ENCODE peak calls at places on chromosomes 16 and 17, in ten cellular contexts. N is HFF-Myc, Q is uterus, U is Caco-2, D is A549, L is AG04450, C is left ventricle myocardium inferior, K is PC-3, T is heart right ventricle, E is fibroblast of lung. A is an unnamed sample.

GRCh38 chr17:56947741-56948140 is 13.1 kb downstream of the COIL start:
- DNase-seq in N (no peak), Q (no peak), U (no peak), D (no peak), L (no peak), C (no peak), K (no peak), T (no peak), E (no peak), A (no peak)

GRCh38 chr17:28807925-28808641 is 34.5 kb downstream of the FAM222B start:
- DNase-seq in N (peak), Q (peak), U (no peak), D (peak), L (peak), C (no peak), K (peak), T (no peak), E (peak), A (peak)

GRCh38 chr17:47335101-47335936 is 11.6 kb downstream of the EFCAB13 start:
- DNase-seq in N (no peak), Q (no peak), U (no peak), D (no peak), L (no peak), C (no peak), K (no peak), T (no peak), E (no peak), A (no peak)

GRCh38 chr17:671076-671762 is 43.4 kb downstream of the VPS53 start:
- DNase-seq in N (no peak), Q (no peak), U (no peak), D (no peak), L (no peak), C (no peak), K (no peak), T (no peak), E (no peak), A (no peak)

GRCh38 chr16:15457958-15458357 is 23.6 kb downstream of the BMERB1 start:
- DNase-seq in N (no peak), Q (no peak), U (no peak), D (no peak), L (no peak), C (no peak), K (peak), T (no peak), E (no peak), A (no peak)

GRCh38 chr17:79991924-79992656 is 43.6 kb downstream of the TBC1D16 start:
- DNase-seq in N (no peak), Q (no peak), U (peak), D (peak), L (no peak), C (peak), K (peak), T (peak), E (peak), A (no peak)

GRCh38 chr17:67359960-67360817 is 6.2 kb downstream of the PSMD12 start:
- DNase-seq in N (no peak), Q (no peak), U (no peak), D (peak), L (no peak), C (no peak), K (peak), T (no peak), E (peak), A (peak)

GRCh38 chr17:29048440-29049360 is 5.8 kb downstream of the PIPOX start:
- DNase-seq in N (no peak), Q (no peak), U (peak), D (no peak), L (no peak), C (no peak), K (no peak), T (no peak), E (no peak), A (no peak)

GRCh38 chr16:23966577-23966976 is 130.8 kb downstream of the PRKCB start:
- DNase-seq in N (no peak), Q (no peak), U (no peak), D (no peak), L (no peak), C (no peak), K (no peak), T (no peak), E (no peak), A (no peak)

GRCh38 chr17:29376667-29377268 is 13.4 kb upstream of the TAOK1 start:
- DNase-seq in N (peak), Q (no peak), U (no peak), D (peak), L (peak), C (peak), K (no peak), T (no peak), E (peak), A (peak)

GRCh38 chr16:68792465-68793324 is 50.6 kb upstream of the TANGO6 start:
- DNase-seq in N (no peak), Q (no peak), U (peak), D (peak), L (no peak), C (no peak), K (peak), T (no peak), E (peak), A (peak)

GRCh38 chr17:36608794-36609497 is 7.6 kb downstream of the MRM1 start:
- DNase-seq in N (no peak), Q (peak), U (no peak), D (peak), L (peak), C (peak), K (peak), T (no peak), E (peak), A (peak)

GRCh38 chr17:46977348-46977747 is 1.7 kb downstream of the RPRML start:
- DNase-seq in N (peak), Q (no peak), U (peak), D (peak), L (no peak), C (no peak), K (peak), T (no peak), E (peak), A (peak)

GRCh38 chr16:73065617-73066313 is 17.8 kb upstream of the ZFHX3 start:
- DNase-seq in N (no peak), Q (no peak), U (no peak), D (no peak), L (no peak), C (peak), K (no peak), T (peak), E (no peak), A (no peak)

GRCh38 chr17:58755577-58756245 is at the start of gene PPM1E:
- DNase-seq in N (no peak), Q (peak), U (peak), D (peak), L (no peak), C (peak), K (peak), T (peak), E (peak), A (peak)

GRCh38 chr16:3023415-3023668 is 400 bp downstream of the HCFC1R1 start:
- DNase-seq in N (peak), Q (peak), U (peak), D (no peak), L (no peak), C (peak), K (peak), T (no peak), E (peak), A (peak)

GRCh38 chr17:15351925-15352324 is 10.5 kb upstream of the TEKT3 start:
- DNase-seq in N (no peak), Q (peak), U (no peak), D (peak), L (peak), C (no peak), K (peak), T (no peak), E (peak), A (peak)

GRCh38 chr16:61413026-61413425 is 623.2 kb downstream of the CDH8 start:
- DNase-seq in N (no peak), Q (no peak), U (no peak), D (no peak), L (no peak), C (no peak), K (no peak), T (no peak), E (no peak), A (no peak)

GRCh38 chr17:39134878-39135277 is 16.6 kb downstream of the PLXDC1 start:
- DNase-seq in N (no peak), Q (no peak), U (no peak), D (no peak), L (no peak), C (no peak), K (no peak), T (no peak), E (no peak), A (peak)

GRCh38 chr17:14016858-14017257 is 52.4 kb upstream of the COX10 start:
- DNase-seq in N (no peak), Q (no peak), U (no peak), D (no peak), L (no peak), C (no peak), K (no peak), T (no peak), E (no peak), A (no peak)

GRCh38 chr17:64214950-64215349 is 48.1 kb downstream of the TEX2 start:
- DNase-seq in N (no peak), Q (no peak), U (no peak), D (no peak), L (no peak), C (no peak), K (peak), T (no peak), E (no peak), A (peak)

GRCh38 chr17:17783825-17784598 is 52.8 kb downstream of the SREBF1 start:
- DNase-seq in N (no peak), Q (peak), U (no peak), D (no peak), L (no peak), C (peak), K (no peak), T (peak), E (peak), A (peak)

GRCh38 chr16:30985401-30986128 is 558 bp downstream of the HSD3B7 start:
- DNase-seq in N (no peak), Q (peak), U (peak), D (peak), L (no peak), C (no peak), K (peak), T (no peak), E (no peak), A (peak)

GRCh38 chr17:42850964-42851363 is at the start of gene AOC3:
- DNase-seq in N (no peak), Q (peak), U (no peak), D (no peak), L (no peak), C (peak), K (no peak), T (peak), E (no peak), A (no peak)

GRCh38 chr17:65786479-65786878 is 225.0 kb upstream of the AXIN2 start:
- DNase-seq in N (no peak), Q (no peak), U (no peak), D (no peak), L (no peak), C (no peak), K (no peak), T (no peak), E (no peak), A (no peak)

GRCh38 chr16:86566966-86567700 is 504 bp downstream of the FOXC2 start:
- DNase-seq in N (no peak), Q (no peak), U (no peak), D (peak), L (no peak), C (peak), K (no peak), T (peak), E (peak), A (peak)

GRCh38 chr16:89936981-89937380 is 11.6 kb upstream of the DEF8 start:
- DNase-seq in N (no peak), Q (no peak), U (no peak), D (no peak), L (no peak), C (no peak), K (no peak), T (no peak), E (no peak), A (no peak)

GRCh38 chr16:3065742-3066439 is 451 bp downstream of the IL32 start:
- DNase-seq in N (no peak), Q (no peak), U (no peak), D (no peak), L (no peak), C (no peak), K (no peak), T (no peak), E (no peak), A (no peak)

GRCh38 chr17:20988001-20988641 is 54.7 kb downstream of the USP22 start:
- DNase-seq in N (no peak), Q (no peak), U (no peak), D (no peak), L (no peak), C (no peak), K (no peak), T (no peak), E (no peak), A (no peak)

GRCh38 chr17:18132711-18133110 is 24.2 kb downstream of the MYO15A start:
- DNase-seq in N (no peak), Q (no peak), U (no peak), D (no peak), L (no peak), C (no peak), K (no peak), T (no peak), E (no peak), A (no peak)

DNA sequence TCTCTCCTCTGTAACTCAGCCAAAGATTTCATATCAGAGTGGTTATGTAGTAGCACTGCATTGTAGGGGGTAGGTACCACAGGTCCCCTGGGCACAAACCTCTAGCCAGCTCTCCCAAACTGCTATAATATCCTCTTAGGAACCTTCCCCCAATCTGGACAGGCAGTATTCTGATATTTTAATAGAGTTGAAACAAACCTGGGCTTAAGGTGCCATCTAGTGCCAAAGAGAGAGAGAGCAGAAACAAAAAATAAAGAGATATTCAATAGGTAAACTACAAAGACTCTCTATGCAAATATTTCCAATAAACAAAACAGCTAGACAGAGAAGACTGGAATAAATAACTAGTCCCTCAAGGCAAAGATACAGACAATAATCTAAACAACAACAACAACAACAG is 1070.0 kb downstream of the CDH11 start:
- DNase-seq in N (peak), Q (no peak), U (no peak), D (no peak), L (no peak), C (no peak), K (peak), T (no peak), E (peak), A (peak)
- TF ChIP-seq CTCF in N (peak), Q (no peak), U (peak), D (no peak), L (peak), C (peak), K (peak), T (no peak), E (no peak), A (peak)

DNA sequence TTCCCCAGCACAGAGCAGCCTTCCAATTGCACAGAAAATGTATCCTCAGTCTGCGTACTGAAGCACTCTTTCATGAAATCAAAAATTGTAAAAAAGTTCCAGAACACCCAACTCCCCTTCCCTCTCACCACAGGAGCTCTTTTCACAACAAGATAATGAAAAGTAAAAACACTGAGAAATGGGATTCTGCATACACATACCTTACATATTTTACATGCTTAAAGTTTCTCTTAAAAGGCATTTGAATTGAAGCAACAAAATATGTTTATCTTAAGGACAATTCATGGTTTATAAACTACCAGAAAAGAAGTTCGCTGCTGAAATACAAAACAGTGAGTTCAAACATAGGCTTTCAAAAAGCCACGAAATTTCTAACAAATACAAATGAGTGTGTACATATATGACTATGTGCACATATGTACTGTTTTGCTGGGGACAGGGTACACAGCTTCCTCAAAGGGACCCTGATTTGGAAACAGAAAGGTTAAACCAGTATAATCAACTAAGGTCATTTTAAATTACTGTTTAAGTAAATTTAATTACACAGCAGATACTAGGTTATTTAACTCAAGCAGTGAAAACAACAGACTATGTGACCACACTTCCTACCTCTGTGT is 33.8 kb downstream of the COG1 start:
- DNase-seq in N (no peak), Q (no peak), U (no peak), D (no peak), L (no peak), C (no peak), K (no peak), T (no peak), E (no peak), A (no peak)
- H3K4me3 ChIP-seq in N (no peak), Q (no peak), U (no peak), D (no peak), L (peak), C (no peak), K (no peak), T (no peak), E (peak), A (no peak)

DNA sequence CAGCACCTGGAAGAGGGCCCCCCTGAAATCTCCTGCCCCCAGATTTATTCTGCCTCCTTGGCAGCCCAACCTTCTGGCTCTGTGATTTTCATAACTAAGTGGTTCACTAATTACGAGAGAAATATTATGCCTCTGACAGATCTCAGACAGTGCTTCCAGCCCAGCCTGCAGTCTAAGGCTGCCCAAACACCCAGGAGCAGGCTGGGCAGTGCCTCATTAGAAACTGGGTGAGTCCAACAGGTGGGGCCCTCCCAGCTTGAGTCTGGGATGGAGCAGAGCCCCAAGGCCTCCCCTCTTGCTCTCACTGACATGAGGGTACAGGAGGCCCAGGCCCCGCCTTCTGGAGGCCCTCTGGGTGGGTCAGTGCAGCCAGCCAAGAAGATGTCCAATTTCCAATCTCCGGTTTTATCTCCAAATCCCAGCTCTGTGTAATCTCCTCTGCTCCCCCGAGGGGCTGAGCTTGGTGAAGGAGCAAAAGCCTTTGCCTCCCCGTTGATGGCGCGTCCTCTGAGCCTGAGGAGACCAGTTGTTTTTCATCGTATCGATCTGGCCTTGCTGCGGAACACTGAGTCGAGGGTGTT is 20.1 kb upstream of the ABCC3 start:
- DNase-seq in N (no peak), Q (no peak), U (no peak), D (no peak), L (no peak), C (no peak), K (no peak), T (no peak), E (no peak), A (no peak)
- TF ChIP-seq CTCF in N (no peak), Q (no peak), U (no peak), D (no peak), L (no peak), C (no peak), K (no peak), T (no peak), E (no peak), A (no peak)

GRCh38 chr17:50397111-50397918 is at the start of gene LRRC59:
- DNase-seq in N (peak), Q (peak), U (peak), D (peak), L (peak), C (peak), K (peak), T (peak), E (peak), A (peak)

GRCh38 chr17:50393700-50394099 is 3.6 kb downstream of the LRRC59 start:
- DNase-seq in N (no peak), Q (no peak), U (no peak), D (no peak), L (no peak), C (no peak), K (no peak), T (no peak), E (no peak), A (no peak)

GRCh38 chr17:50392621-50393020 is 4.7 kb downstream of the LRRC59 start:
- DNase-seq in N (no peak), Q (no peak), U (no peak), D (no peak), L (no peak), C (no peak), K (no peak), T (no peak), E (no peak), A (no peak)

GRCh38 chr17:50396261-50397110 is 837 bp downstream of the LRRC59 start:
- DNase-seq in N (no peak), Q (peak), U (peak), D (peak), L (no peak), C (no peak), K (peak), T (no peak), E (peak), A (peak)

DNA sequence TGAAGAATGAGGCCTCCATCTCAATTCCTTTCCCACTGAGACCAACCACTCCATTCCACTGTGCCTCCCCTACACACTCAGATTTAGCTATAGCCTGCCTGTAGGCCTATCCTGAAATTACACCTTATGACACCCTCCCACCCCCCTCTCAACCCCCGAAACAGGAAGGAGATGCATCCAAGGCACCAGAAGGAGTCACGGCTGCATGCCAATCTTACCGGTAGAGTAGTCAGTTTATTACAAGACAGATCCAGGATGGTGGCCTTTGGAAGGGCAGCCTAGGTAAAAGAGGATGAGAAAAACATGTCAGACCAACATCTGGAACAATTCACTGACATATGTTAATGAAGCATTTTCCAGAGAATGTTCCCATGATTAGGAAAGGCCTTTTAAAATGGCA is 2.6 kb downstream of the LRRC59 start:
- DNase-seq in N (no peak), Q (no peak), U (no peak), D (no peak), L (no peak), C (no peak), K (peak), T (no peak), E (no peak), A (peak)
- H3K4me3 ChIP-seq in N (peak), Q (no peak), U (no peak), D (no peak), L (peak), C (no peak), K (peak), T (no peak), E (peak), A (peak)

GRCh38 chr17:4417129-4417667 is 16.5 kb upstream of the SPNS3 start:
- DNase-seq in N (no peak), Q (no peak), U (no peak), D (no peak), L (no peak), C (no peak), K (no peak), T (no peak), E (no peak), A (no peak)
- TF ChIP-seq CTCF in N (no peak), Q (no peak), U (no peak), D (no peak), L (no peak), C (no peak), K (no peak), T (no peak), E (no peak), A (no peak)

DNA sequence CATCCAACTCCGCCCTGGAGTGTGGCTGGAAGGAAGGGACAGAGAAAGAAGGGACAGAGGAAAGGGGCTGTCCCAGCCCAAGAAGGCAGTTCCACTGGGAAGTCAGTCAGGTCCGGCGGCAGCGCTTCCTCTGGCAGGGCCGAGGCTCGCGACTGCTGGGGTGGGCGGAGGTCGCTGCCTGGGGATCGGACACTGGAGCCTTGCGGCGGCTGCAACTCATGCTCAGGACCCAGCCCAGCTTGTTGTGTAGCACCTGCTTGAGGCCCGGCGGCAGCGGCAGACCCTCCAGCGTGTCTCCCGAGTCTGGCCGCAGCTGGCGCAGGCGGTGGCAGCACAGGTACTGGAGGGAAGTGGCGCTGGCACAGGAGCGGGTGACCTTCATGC is 4.0 kb upstream of the MRPS34 start:
- DNase-seq in N (no peak), Q (no peak), U (no peak), D (no peak), L (no peak), C (no peak), K (no peak), T (no peak), E (no peak), A (no peak)
- H3K4me3 ChIP-seq in N (no peak), Q (no peak), U (no peak), D (no peak), L (no peak), C (no peak), K (no peak), T (no peak), E (no peak), A (no peak)

GRCh38 chr17:76683011-76683755 is 27.6 kb downstream of the MXRA7 start:
- DNase-seq in N (no peak), Q (no peak), U (no peak), D (no peak), L (no peak), C (no peak), K (no peak), T (no peak), E (no peak), A (peak)
- TF ChIP-seq CTCF in N (no peak), Q (no peak), U (peak), D (peak), L (peak), C (peak), K (peak), T (no peak), E (no peak), A (peak)

A was measured in fibroblast of mammary gland.